ENCODE peak calls at places on chromosomes 12 and 14, in nine cellular contexts. F is omental fat pad; R is germinal center; O is fibroblast of pulmonary artery; C is activated naive CD4-positive, alpha-beta T cell treated with Interleukin-2 at 50 U/mL for 16 hours; P is anterior cingulate cortex; Y is SW480; Z is stimulated activated CD4-positive, alpha-beta T cell treated with anti-CD3 and anti-CD28 coated beads, TNF-alpha, amount 100 ng/mL, for 24 hours; B is activated CD4-positive, alpha-beta T cell treated with anti-CD3 and anti-CD28 coated beads for 1 hour. K is an unnamed sample.
A peak's percentile ranks its signal among the peaks of the same experiment; 100 is the strongest.

GRCh38 chr12:76449572-76449971 is 101.4 kb upstream of the BBS10 start:
- DNase-seq in F (no peak), R (no peak), O (peak; percentile 71), C (no peak), P (no peak), Y (no peak), Z (no peak), B (no peak), K (no peak)

GRCh38 chr12:120183211-120183631 is 11.3 kb downstream of the GCN1 start:
- DNase-seq in F (no peak), R (no peak), O (peak; percentile 24), C (no peak), P (no peak), Y (no peak), Z (no peak), B (no peak), K (no peak)

GRCh38 chr12:101823891-101824290 is 6.9 kb downstream of the GNPTAB start:
- DNase-seq in F (no peak), R (peak; percentile 48), O (peak; percentile 20), C (peak; percentile 58), P (no peak), Y (peak; percentile 28), Z (peak; percentile 28), B (peak; percentile 43), K (no peak)

GRCh38 chr14:42927313-42927712 is 1320.6 kb downstream of the LRFN5 start:
- DNase-seq in F (no peak), R (no peak), O (no peak), C (no peak), P (no peak), Y (no peak), Z (no peak), B (no peak), K (no peak)

GRCh38 chr12:74043343-74043742 is 494.3 kb upstream of the ATXN7L3B start:
- DNase-seq in F (no peak), R (no peak), O (peak; percentile 37), C (no peak), P (no peak), Y (no peak), Z (no peak), B (no peak), K (no peak)

GRCh38 chr14:70281938-70282337 is 77.5 kb downstream of the COX16 start:
- DNase-seq in F (no peak), R (peak; percentile 11), O (no peak), C (no peak), P (no peak), Y (no peak), Z (no peak), B (no peak), K (no peak)

GRCh38 chr14:104264495-104265265 is 126.3 kb downstream of the KIF26A start:
- DNase-seq in F (no peak), R (no peak), O (no peak), C (no peak), P (no peak), Y (no peak), Z (no peak), B (peak; percentile 5), K (peak; percentile 7)

GRCh38 chr12:88237954-88238353 is 95.8 kb downstream of the TMTC3 start:
- DNase-seq in F (no peak), R (no peak), O (peak; percentile 49), C (no peak), P (no peak), Y (no peak), Z (no peak), B (no peak), K (no peak)

GRCh38 chr14:105088812-105089745 is 23.8 kb upstream of the GPR132 start:
- DNase-seq in F (no peak), R (no peak), O (no peak), C (no peak), P (no peak), Y (no peak), Z (no peak), B (no peak), K (peak; percentile 18)

GRCh38 chr14:97138801-97139200 is 341.6 kb downstream of the VRK1 start:
- DNase-seq in F (no peak), R (no peak), O (no peak), C (no peak), P (no peak), Y (peak; percentile 11), Z (no peak), B (no peak), K (no peak)

GRCh38 chr12:124533456-124533855 is 34.0 kb downstream of the NCOR2 start:
- DNase-seq in F (no peak), R (no peak), O (no peak), C (no peak), P (no peak), Y (no peak), Z (no peak), B (no peak), K (no peak)

GRCh38 chr12:27969011-27969900 is 3.3 kb downstream of the PTHLH start:
- DNase-seq in F (no peak), R (no peak), O (no peak), C (peak; percentile 3), P (no peak), Y (peak; percentile 68), Z (no peak), B (no peak), K (no peak)

GRCh38 chr14:90397401-90398314 is 829 bp downstream of the CALM1 start:
- DNase-seq in F (no peak), R (peak; percentile 75), O (peak; percentile 29), C (peak; percentile 65), P (peak; percentile 60), Y (peak; percentile 57), Z (peak; percentile 33), B (peak; percentile 39), K (peak; percentile 62)

GRCh38 chr12:14185441-14186192 is 179.9 kb upstream of the ATF7IP start:
- DNase-seq in F (no peak), R (peak; percentile 51), O (peak; percentile 52), C (peak; percentile 10), P (no peak), Y (peak; percentile 74), Z (no peak), B (no peak), K (peak; percentile 41)

GRCh38 chr12:83763425-83763824 is 1076.7 kb downstream of the TMTC2 start:
- DNase-seq in F (no peak), R (no peak), O (peak; percentile 10), C (no peak), P (no peak), Y (no peak), Z (no peak), B (no peak), K (no peak)

GRCh38 chr14:21668377-21668776 is 5.2 kb downstream of the OR4E1 start:
- DNase-seq in F (no peak), R (no peak), O (peak; percentile 86), C (no peak), P (no peak), Y (no peak), Z (no peak), B (no peak), K (no peak)

GRCh38 chr12:82973601-82974000 is 286.9 kb downstream of the TMTC2 start:
- DNase-seq in F (no peak), R (no peak), O (no peak), C (no peak), P (no peak), Y (no peak), Z (no peak), B (no peak), K (no peak)

GRCh38 chr12:6700646-6701051 is at the start of gene PIANP:
- DNase-seq in F (no peak), R (peak; percentile 55), O (no peak), C (peak; percentile 45), P (no peak), Y (no peak), Z (no peak), B (peak; percentile 45), K (peak; percentile 52)

GRCh38 chr12:93710574-93710926 is 33.4 kb downstream of the CRADD start:
- DNase-seq in F (no peak), R (no peak), O (no peak), C (no peak), P (no peak), Y (no peak), Z (no peak), B (no peak), K (no peak)

GRCh38 chr14:77124345-77125274 is 17.0 kb downstream of the ZDHHC22 start:
- DNase-seq in F (no peak), R (peak; percentile 72), O (peak; percentile 34), C (peak; percentile 61), P (peak; percentile 67), Y (no peak), Z (peak; percentile 21), B (peak; percentile 40), K (peak; percentile 80)

GRCh38 chr12:111807232-111807631 is 34.8 kb upstream of the MAPKAPK5 start:
- DNase-seq in F (no peak), R (no peak), O (no peak), C (no peak), P (no peak), Y (no peak), Z (no peak), B (no peak), K (no peak)

GRCh38 chr12:130424858-130425697 is 87.4 kb downstream of the PIWIL1 start:
- DNase-seq in F (no peak), R (no peak), O (no peak), C (no peak), P (no peak), Y (no peak), Z (no peak), B (no peak), K (no peak)

GRCh38 chr12:57031228-57031670 is 14.9 kb upstream of the TAC3 start:
- DNase-seq in F (no peak), R (peak; percentile 42), O (no peak), C (no peak), P (no peak), Y (peak; percentile 47), Z (no peak), B (no peak), K (no peak)

GRCh38 chr12:118370601-118371000 is 2.1 kb downstream of the TAOK3 start:
- DNase-seq in F (no peak), R (no peak), O (no peak), C (no peak), P (no peak), Y (no peak), Z (no peak), B (no peak), K (no peak)

GRCh38 chr12:116771651-116772050 is 33.5 kb downstream of the RNFT2 start:
- DNase-seq in F (no peak), R (no peak), O (no peak), C (no peak), P (no peak), Y (no peak), Z (no peak), B (no peak), K (no peak)

GRCh38 chr12:84161296-84161695 is 751.3 kb downstream of the SLC6A15 start:
- DNase-seq in F (no peak), R (no peak), O (no peak), C (no peak), P (no peak), Y (no peak), Z (no peak), B (no peak), K (no peak)

GRCh38 chr12:94710933-94711332 is 60.6 kb upstream of the TMCC3 start:
- DNase-seq in F (no peak), R (peak; percentile 60), O (peak; percentile 28), C (no peak), P (no peak), Y (peak; percentile 18), Z (no peak), B (no peak), K (no peak)